ENCODE peak calls at places on chromosomes 2 and 18, in five cellular contexts. One of them, this sample, is unnamed.

GRCh38 chr2:235149240-235149641 is 197.4 kb downstream of the SH3BP4 start:
- DNase-seq in neural progenitor cell: no peak
- DNase-seq in endodermal cell: no peak
- DNase-seq in left ventricle myocardium inferior: no peak
- DNase-seq in psoas muscle: no peak
- DNase-seq in this sample: peak

GRCh38 chr2:42864641-42865280 is 72.4 kb upstream of the HAAO start:
- DNase-seq in neural progenitor cell: no peak
- DNase-seq in endodermal cell: no peak
- DNase-seq in left ventricle myocardium inferior: no peak
- DNase-seq in psoas muscle: no peak
- DNase-seq in this sample: no peak

GRCh38 chr2:68809324-68810240 is 61.6 kb downstream of the BMP10 start:
- DNase-seq in neural progenitor cell: no peak
- DNase-seq in endodermal cell: no peak
- DNase-seq in left ventricle myocardium inferior: no peak
- DNase-seq in psoas muscle: no peak
- DNase-seq in this sample: no peak

GRCh38 chr2:234940527-234940926 is 11.3 kb upstream of the SH3BP4 start:
- DNase-seq in neural progenitor cell: no peak
- DNase-seq in endodermal cell: no peak
- DNase-seq in left ventricle myocardium inferior: no peak
- DNase-seq in psoas muscle: no peak
- DNase-seq in this sample: peak

GRCh38 chr2:235054919-235055318 is 103.1 kb downstream of the SH3BP4 start:
- DNase-seq in neural progenitor cell: no peak
- DNase-seq in endodermal cell: peak
- DNase-seq in left ventricle myocardium inferior: no peak
- DNase-seq in psoas muscle: no peak
- DNase-seq in this sample: no peak

GRCh38 chr18:22570492-22570891 is 152.8 kb upstream of the CTAGE1 start:
- DNase-seq in neural progenitor cell: no peak
- DNase-seq in endodermal cell: peak
- DNase-seq in left ventricle myocardium inferior: no peak
- DNase-seq in psoas muscle: no peak
- DNase-seq in this sample: no peak

GRCh38 chr2:160407393-160408204 is 86.0 kb downstream of the RBMS1 start:
- DNase-seq in neural progenitor cell: peak
- DNase-seq in endodermal cell: peak
- DNase-seq in left ventricle myocardium inferior: peak
- DNase-seq in psoas muscle: peak
- DNase-seq in this sample: peak

GRCh38 chr18:42976869-42977268 is 138.6 kb downstream of the RIT2 start:
- DNase-seq in neural progenitor cell: no peak
- DNase-seq in endodermal cell: no peak
- DNase-seq in left ventricle myocardium inferior: no peak
- DNase-seq in psoas muscle: no peak
- DNase-seq in this sample: no peak

GRCh38 chr2:164782323-164782722 is 59.3 kb downstream of the COBLL1 start:
- DNase-seq in neural progenitor cell: no peak
- DNase-seq in endodermal cell: no peak
- DNase-seq in left ventricle myocardium inferior: no peak
- DNase-seq in psoas muscle: no peak
- DNase-seq in this sample: no peak

GRCh38 chr2:124911560-124911959 is 886.5 kb downstream of the CNTNAP5 start:
- DNase-seq in neural progenitor cell: no peak
- DNase-seq in endodermal cell: no peak
- DNase-seq in left ventricle myocardium inferior: no peak
- DNase-seq in psoas muscle: no peak
- DNase-seq in this sample: no peak

GRCh38 chr18:53817976-53818950 is 406.2 kb downstream of the MBD2 start:
- DNase-seq in neural progenitor cell: no peak
- DNase-seq in endodermal cell: no peak
- DNase-seq in left ventricle myocardium inferior: no peak
- DNase-seq in psoas muscle: no peak
- DNase-seq in this sample: no peak

GRCh38 chr2:232838406-232838874 is 31.6 kb upstream of the SNORC start:
- DNase-seq in neural progenitor cell: no peak
- DNase-seq in endodermal cell: no peak
- DNase-seq in left ventricle myocardium inferior: no peak
- DNase-seq in psoas muscle: no peak
- DNase-seq in this sample: no peak
- H3K4me3 ChIP-seq in neural progenitor cell: no peak
- H3K4me3 ChIP-seq in endodermal cell: no peak
- H3K4me3 ChIP-seq in left ventricle myocardium inferior: no peak
- H3K4me3 ChIP-seq in psoas muscle: no peak
- H3K4me3 ChIP-seq in this sample: no peak

DNA sequence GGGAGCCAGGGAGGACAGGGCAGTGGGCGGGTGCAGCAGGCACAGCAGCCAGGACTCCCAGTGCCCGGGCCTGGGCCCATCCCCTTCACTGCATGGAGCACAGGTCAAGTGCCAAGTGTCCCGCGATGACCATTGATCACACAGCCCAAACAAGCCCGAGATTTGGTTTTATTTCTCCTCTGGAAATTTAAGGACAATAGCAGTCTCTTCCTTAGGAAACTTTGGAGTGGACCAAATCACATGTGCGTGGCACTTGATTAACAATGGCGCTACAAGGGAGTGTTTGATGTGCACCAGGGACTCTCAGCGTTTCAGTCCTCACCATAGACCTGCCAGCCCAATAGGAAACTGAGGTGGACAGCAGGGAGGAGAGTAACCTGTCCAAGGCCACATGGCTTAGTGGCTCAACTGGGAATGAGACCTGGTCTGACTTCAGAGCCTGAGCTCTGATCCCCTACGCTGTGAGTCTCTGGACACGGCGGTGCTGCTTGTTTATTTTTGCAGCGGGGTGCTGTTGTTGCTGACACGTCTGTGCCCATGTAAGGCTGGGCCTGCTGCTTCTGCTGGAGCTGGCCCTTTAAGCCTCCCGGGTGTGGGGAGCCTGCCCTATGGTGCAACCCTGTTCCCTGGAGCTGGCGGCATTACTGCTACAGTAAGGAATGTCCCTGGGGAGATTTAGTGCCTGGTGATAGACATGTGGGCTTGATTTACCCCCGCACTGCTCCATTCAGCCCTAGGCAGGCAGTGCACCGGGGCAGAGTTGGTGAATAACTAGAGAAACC is 194.2 kb downstream of the INHBB start:
- DNase-seq in neural progenitor cell: peak
- DNase-seq in endodermal cell: peak
- DNase-seq in left ventricle myocardium inferior: peak
- DNase-seq in psoas muscle: peak
- DNase-seq in this sample: peak
- H3K4me3 ChIP-seq in neural progenitor cell: no peak
- H3K4me3 ChIP-seq in endodermal cell: no peak
- H3K4me3 ChIP-seq in left ventricle myocardium inferior: no peak
- H3K4me3 ChIP-seq in psoas muscle: no peak
- H3K4me3 ChIP-seq in this sample: no peak

GRCh38 chr2:202909394-202910192 is 1.9 kb downstream of the WDR12 start:
- DNase-seq in neural progenitor cell: no peak
- DNase-seq in endodermal cell: no peak
- DNase-seq in left ventricle myocardium inferior: no peak
- DNase-seq in psoas muscle: no peak
- DNase-seq in this sample: no peak
- H3K4me3 ChIP-seq in neural progenitor cell: no peak
- H3K4me3 ChIP-seq in endodermal cell: peak
- H3K4me3 ChIP-seq in left ventricle myocardium inferior: peak
- H3K4me3 ChIP-seq in psoas muscle: peak
- H3K4me3 ChIP-seq in this sample: no peak

DNA sequence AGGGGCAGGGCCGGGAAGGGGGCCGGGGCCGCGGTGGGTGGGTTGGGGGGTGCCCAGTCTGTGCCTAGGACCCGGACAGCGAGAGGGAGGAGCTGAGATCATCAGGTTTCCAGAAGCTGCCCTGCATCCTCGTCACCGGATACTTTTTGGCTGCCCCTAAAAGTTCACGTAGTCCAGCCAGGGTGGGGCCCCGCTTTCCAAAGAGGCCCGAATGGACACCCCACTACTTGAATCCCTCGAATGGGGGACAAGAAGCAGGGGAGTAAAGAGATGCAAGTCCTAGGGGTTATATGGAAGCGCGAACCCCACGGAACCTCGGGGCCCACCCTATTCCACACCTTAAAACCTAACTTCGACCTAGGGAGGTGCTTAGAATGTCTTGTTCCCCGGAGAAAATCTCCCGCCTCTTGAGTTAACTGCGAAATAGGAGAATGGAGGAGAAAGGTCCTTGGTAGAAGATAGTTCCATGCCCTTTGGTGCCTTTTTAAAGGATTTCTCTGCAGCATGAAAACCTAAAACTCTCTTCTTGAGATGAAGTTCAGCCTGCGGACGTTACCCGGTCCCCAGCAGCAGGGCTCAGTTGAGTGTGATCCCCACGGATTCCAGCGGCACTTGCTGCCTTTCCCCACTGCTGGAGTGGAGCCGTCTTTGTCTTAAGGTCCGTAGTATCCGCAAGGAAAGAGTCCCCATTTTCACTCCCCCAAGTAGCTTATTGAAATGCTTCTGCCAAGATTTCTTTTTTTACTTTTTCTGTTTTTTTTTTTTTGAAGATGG is 2.1 kb upstream of the RNF152 start:
- DNase-seq in neural progenitor cell: peak
- DNase-seq in endodermal cell: no peak
- DNase-seq in left ventricle myocardium inferior: no peak
- DNase-seq in psoas muscle: no peak
- DNase-seq in this sample: no peak
- H3K4me3 ChIP-seq in neural progenitor cell: peak
- H3K4me3 ChIP-seq in endodermal cell: peak
- H3K4me3 ChIP-seq in left ventricle myocardium inferior: peak
- H3K4me3 ChIP-seq in psoas muscle: peak
- H3K4me3 ChIP-seq in this sample: peak

DNA sequence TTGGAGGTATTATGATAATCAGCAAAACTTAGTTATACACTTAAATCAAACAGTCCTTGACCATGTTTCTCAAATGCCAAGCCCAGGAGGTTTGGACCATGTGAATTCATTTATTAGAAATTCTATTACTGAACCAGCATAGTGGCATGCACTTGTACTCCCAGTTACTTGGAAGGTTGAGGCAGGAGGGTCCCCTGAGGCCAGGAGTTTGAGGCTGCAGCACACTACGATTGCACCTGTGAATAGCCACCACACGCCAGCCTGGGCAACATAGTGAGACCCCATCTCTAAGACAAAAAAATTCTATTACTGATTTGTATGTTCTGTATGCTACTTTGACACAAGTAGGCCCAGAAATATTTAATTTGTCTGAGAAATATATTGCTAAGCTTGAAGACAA is 43.6 kb upstream of the FZD7 start:
- DNase-seq in neural progenitor cell: no peak
- DNase-seq in endodermal cell: no peak
- DNase-seq in left ventricle myocardium inferior: no peak
- DNase-seq in psoas muscle: no peak
- DNase-seq in this sample: no peak
- H3K4me3 ChIP-seq in neural progenitor cell: no peak
- H3K4me3 ChIP-seq in endodermal cell: no peak
- H3K4me3 ChIP-seq in left ventricle myocardium inferior: no peak
- H3K4me3 ChIP-seq in psoas muscle: no peak
- H3K4me3 ChIP-seq in this sample: no peak

DNA sequence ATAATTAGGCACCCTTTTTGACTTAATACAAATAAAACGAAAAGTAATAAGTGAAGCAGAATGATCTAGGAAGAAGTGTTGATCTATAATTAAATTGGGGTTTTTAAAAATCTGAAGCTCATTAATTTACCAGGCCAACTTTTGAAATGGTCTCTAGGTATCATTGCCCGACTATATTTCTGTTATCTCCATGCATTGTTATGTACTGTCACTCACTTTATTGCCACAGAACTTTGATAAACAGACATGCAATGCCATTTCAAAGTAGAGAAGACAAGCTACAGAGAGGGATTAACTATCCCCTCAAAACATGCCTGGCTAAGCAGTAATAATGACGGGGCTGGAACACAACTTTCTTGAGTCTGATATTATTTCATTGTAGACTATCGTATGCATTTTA is 147.6 kb upstream of the ITGA4 start:
- DNase-seq in neural progenitor cell: no peak
- DNase-seq in endodermal cell: no peak
- DNase-seq in left ventricle myocardium inferior: no peak
- DNase-seq in psoas muscle: no peak
- DNase-seq in this sample: no peak
- H3K4me3 ChIP-seq in neural progenitor cell: no peak
- H3K4me3 ChIP-seq in endodermal cell: no peak
- H3K4me3 ChIP-seq in left ventricle myocardium inferior: peak
- H3K4me3 ChIP-seq in psoas muscle: no peak
- H3K4me3 ChIP-seq in this sample: no peak

GRCh38 chr2:195561205-195562032 is 95.6 kb upstream of the SLC39A10 start:
- DNase-seq in neural progenitor cell: no peak
- DNase-seq in endodermal cell: no peak
- DNase-seq in left ventricle myocardium inferior: no peak
- DNase-seq in psoas muscle: no peak
- DNase-seq in this sample: no peak

GRCh38 chr2:195562624-195563566 is 94.1 kb upstream of the SLC39A10 start:
- DNase-seq in neural progenitor cell: no peak
- DNase-seq in endodermal cell: no peak
- DNase-seq in left ventricle myocardium inferior: no peak
- DNase-seq in psoas muscle: no peak
- DNase-seq in this sample: no peak

GRCh38 chr2:195563857-195564512 is 93.0 kb upstream of the SLC39A10 start:
- DNase-seq in neural progenitor cell: no peak
- DNase-seq in endodermal cell: no peak
- DNase-seq in left ventricle myocardium inferior: no peak
- DNase-seq in psoas muscle: no peak
- DNase-seq in this sample: no peak

GRCh38 chr2:195559431-195559914 is 97.6 kb upstream of the SLC39A10 start:
- DNase-seq in neural progenitor cell: no peak
- DNase-seq in endodermal cell: no peak
- DNase-seq in left ventricle myocardium inferior: no peak
- DNase-seq in psoas muscle: no peak
- DNase-seq in this sample: no peak

GRCh38 chr2:195560209-195560907 is 96.7 kb upstream of the SLC39A10 start:
- DNase-seq in neural progenitor cell: no peak
- DNase-seq in endodermal cell: no peak
- DNase-seq in left ventricle myocardium inferior: no peak
- DNase-seq in psoas muscle: no peak
- DNase-seq in this sample: no peak
- H3K4me3 ChIP-seq in neural progenitor cell: no peak
- H3K4me3 ChIP-seq in endodermal cell: no peak
- H3K4me3 ChIP-seq in left ventricle myocardium inferior: no peak
- H3K4me3 ChIP-seq in psoas muscle: no peak
- H3K4me3 ChIP-seq in this sample: no peak

DNA sequence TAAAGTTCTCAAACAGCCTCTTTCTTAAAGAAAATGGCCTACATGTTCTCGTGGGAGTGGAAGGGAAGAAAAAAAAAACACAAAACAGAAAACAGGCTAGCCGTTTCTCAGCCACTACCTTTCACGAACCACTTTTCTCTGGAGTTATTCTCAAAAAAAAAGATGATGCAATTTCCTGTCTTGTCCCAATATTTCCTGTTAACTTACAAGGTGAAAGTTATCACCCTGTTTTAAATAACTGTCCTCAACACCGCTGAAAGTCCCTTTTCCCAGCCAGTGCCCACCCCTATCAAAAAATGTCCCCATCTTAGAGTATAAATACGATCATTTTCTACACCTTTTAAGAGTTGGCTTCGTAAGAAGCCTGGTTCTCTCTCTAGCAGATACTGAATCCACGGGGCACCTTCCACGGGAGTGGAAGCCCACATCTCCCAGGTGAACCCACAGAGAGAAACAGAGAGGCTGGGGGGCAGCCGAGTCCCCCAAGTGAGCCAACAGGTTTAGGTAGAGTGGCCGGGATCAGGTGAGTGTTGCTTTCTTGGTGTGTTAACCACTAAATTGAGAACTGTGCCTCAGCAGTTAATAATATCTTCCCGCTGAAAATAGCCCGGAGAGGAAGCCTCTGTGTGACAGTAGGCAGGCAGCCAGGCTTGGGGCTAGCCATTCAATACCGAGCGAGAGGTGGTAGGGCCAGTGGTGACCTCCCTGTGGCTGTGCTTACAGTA is 15.9 kb downstream of the SMAD7 start:
- DNase-seq in neural progenitor cell: no peak
- DNase-seq in endodermal cell: no peak
- DNase-seq in left ventricle myocardium inferior: peak
- DNase-seq in psoas muscle: peak
- DNase-seq in this sample: peak
- H3K4me3 ChIP-seq in neural progenitor cell: no peak
- H3K4me3 ChIP-seq in endodermal cell: no peak
- H3K4me3 ChIP-seq in left ventricle myocardium inferior: peak
- H3K4me3 ChIP-seq in psoas muscle: peak
- H3K4me3 ChIP-seq in this sample: no peak